ENCODE peak calls at places on chromosomes 16 and 17, in four cellular contexts. L, X, Q and F are unnamed samples.

GRCh38 chr17:68740555-68741447 is 139.6 kb upstream of the FAM20A start:
- DNase-seq in X (no peak), L (no peak), Q (no peak), F (no peak)

GRCh38 chr17:72407336-72408121 is 286.7 kb downstream of the SOX9 start:
- DNase-seq in Q (no peak), X (no peak), L (no peak), F (no peak)

GRCh38 chr17:3167574-3167973 is 29.7 kb upstream of the OR1A2 start:
- DNase-seq in X (no peak), L (peak), Q (no peak), F (no peak)

GRCh38 chr17:49456172-49456965 is 38.7 kb upstream of the NGFR start:
- DNase-seq in X (no peak), Q (no peak), L (no peak), F (no peak)

GRCh38 chr16:3045758-3046505 is 429 bp upstream of the MMP25 start:
- DNase-seq in X (peak), L (no peak), Q (no peak), F (peak)

GRCh38 chr17:77861981-77862645 is 96.4 kb upstream of the TNRC6C start:
- DNase-seq in Q (no peak), L (no peak), X (no peak), F (no peak)

GRCh38 chr17:44878627-44879221 is 20.5 kb downstream of the EFTUD2 start:
- DNase-seq in Q (peak), X (peak), L (no peak), F (no peak)

GRCh38 chr17:56292010-56292409 is 138.7 kb downstream of the ANKFN1 start:
- DNase-seq in Q (no peak), X (no peak), L (no peak), F (no peak)

GRCh38 chr17:78214706-78215061 is 631 bp downstream of the BIRC5 start:
- DNase-seq in Q (no peak), X (no peak), L (no peak), F (no peak)

GRCh38 chr17:17322516-17323510 is 19.6 kb downstream of the NT5M start:
- DNase-seq in L (no peak), Q (no peak), X (no peak), F (no peak)

GRCh38 chr17:67289174-67289876 is 44.3 kb upstream of the HELZ start:
- DNase-seq in Q (no peak), L (no peak), X (no peak), F (no peak)

GRCh38 chr17:27506348-27507218 is 50.3 kb downstream of the KSR1 start:
- DNase-seq in X (peak), L (peak), Q (no peak), F (peak)

GRCh38 chr17:17724307-17724921 is 43.2 kb downstream of the RAI1 start:
- DNase-seq in X (no peak), Q (no peak), L (no peak), F (peak)

GRCh38 chr17:27793168-27793905 is 7.0 kb downstream of the NOS2 start:
- DNase-seq in X (peak), Q (no peak), L (no peak), F (peak)

GRCh38 chr17:82787081-82787848 is 35.4 kb downstream of the TBCD start:
- DNase-seq in L (no peak), X (no peak), Q (no peak), F (no peak)

GRCh38 chr17:74452027-74452840 is 14.2 kb upstream of the CD300A start:
- DNase-seq in L (no peak), Q (no peak), X (no peak), F (no peak)

GRCh38 chr16:86827521-86827920 is 249.2 kb downstream of the FOXL1 start:
- DNase-seq in L (no peak), Q (no peak), X (no peak), F (no peak)
- TF ChIP-seq CREM in L (no peak), Q (no peak), X (no peak), F (no peak)

GRCh38 chr16:85798901-85799496 is 345 bp downstream of the EMC8 start:
- DNase-seq in L (no peak), Q (no peak), X (peak), F (peak)
- TF ChIP-seq ESRRA in L (no peak), Q (no peak), X (no peak), F (no peak)

DNA sequence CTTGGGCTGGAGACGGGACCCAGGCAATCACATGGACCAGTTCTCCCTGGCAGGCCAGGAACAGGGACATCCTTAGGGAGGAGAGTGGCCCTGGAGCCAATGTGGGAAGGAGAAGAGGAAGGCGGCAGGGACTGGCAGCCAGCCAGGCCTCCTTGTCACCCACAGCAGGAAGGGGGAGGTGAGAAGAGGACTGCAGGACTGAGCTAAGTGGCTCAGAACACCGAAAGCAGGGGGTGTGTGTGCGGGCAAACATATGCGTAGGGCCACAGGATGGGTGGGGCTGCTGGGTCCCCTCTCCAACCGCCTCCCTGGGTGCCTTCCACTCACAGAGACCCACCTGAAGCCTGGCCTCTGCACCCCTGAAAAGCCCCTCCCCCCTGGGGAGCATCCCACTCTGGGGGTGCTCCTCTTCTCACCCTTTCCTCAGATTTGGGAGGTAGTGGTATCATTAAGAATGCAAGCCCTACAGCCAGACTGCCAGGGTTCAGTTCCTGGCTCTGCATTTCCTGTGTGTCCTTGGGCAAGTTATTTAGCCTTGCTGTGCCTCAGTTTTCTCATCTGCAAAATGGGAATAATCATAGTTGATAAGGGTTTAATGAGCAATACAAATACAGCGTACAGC is 8.1 kb downstream of the PNMT start:
- DNase-seq in Q (no peak), L (peak), X (peak), F (no peak)
- TF ChIP-seq CREM in Q (no peak), L (no peak), X (no peak), F (no peak)

GRCh38 chr17:9024497-9024896 is 3.2 kb downstream of the NTN1 start:
- DNase-seq in L (no peak), X (no peak), Q (no peak), F (peak)
- TF ChIP-seq ESRRA in L (no peak), X (no peak), Q (no peak), F (no peak)

GRCh38 chr16:28529124-28529523 is 9.7 kb downstream of the NUPR1 start:
- DNase-seq in L (no peak), X (no peak), Q (no peak), F (no peak)

GRCh38 chr16:28528463-28528867 is 10.3 kb downstream of the NUPR1 start:
- DNase-seq in Q (peak), L (no peak), X (no peak), F (no peak)

GRCh38 chr16:28524544-28525179 is 14.1 kb downstream of the NUPR1 start:
- DNase-seq in Q (no peak), X (peak), L (no peak), F (no peak)

GRCh38 chr16:28526201-28527099 is 12.3 kb downstream of the NUPR1 start:
- DNase-seq in X (no peak), Q (peak), L (no peak), F (no peak)

GRCh38 chr16:28527985-28528384 is 10.8 kb downstream of the NUPR1 start:
- DNase-seq in Q (no peak), L (no peak), X (no peak), F (no peak)
- TF ChIP-seq CREM in Q (no peak), L (no peak), X (no peak), F (no peak)

DNA sequence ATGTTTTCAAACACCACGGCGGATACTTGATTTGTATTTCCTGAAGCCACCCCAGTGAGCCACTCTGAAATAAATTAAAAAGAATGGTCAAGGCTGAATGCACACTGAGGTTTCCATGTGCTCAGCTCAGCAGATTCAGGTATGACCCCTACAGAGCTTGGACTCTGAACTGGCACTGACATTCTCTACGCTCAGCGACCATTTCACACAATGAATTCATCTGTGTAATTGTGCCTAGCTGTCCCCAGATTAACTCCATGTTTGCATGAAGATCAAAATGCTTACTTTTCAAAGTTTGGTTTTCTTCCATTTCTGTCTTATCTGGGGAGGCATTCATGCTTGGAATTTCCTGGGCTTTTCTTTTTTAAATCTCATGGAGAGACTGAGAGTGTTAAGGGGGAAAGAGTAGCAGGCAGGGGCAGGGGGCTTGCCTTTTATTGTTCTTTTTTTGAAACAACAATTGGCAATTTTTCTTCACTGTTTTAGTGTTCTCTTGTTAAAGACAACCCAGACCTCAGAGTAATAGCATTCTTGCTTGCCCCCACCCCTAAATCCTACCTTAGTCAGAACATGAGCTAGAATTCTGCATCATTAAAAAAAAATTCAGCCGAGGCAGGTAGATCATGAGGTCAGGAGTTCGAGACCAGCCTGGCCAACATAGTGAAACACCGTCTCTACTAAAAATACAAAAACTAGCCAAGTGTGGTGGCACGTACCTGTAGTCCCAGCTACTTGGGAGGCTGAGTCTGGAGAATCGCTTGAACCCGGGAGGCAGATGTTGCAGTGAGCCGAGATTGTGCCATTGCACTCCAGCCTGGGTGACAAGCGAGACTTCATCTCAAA is 85.5 kb upstream of the HNF1B start:
- DNase-seq in Q (peak), L (peak), X (no peak), F (no peak)
- TF ChIP-seq ESRRA in Q (peak), L (no peak), X (no peak), F (no peak)

DNA sequence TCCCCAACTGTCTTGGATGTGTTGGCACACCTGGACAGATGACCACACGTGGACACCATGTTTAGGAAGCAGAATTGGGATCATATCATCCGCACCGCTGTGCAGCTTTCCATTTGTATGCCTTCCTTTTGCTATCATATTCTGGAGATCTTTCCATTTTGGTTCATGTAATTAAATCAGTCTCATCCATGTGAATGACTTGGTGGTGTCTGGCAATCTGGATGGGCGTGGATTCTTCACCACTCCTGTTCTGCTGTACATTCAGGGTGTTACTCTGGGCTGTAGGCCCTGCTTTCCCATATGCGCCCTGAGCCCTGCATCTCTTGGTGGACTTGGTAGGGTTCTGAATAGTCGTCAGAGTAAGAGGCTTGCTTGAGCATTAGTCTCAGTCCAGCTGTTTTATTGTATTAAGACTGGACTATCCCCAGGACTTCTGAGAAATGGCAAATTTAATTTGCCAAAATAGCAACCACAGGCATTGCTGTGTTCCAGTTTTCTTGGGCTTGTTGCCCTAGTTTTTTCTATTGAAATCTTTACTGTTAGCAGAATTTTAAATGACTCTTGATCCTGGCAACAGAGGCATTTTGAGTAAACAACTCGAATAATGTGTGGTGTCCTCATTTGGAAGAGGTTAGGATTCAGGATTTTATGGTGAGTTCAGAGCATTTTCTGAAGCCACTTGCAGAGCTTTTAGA is 14.9 kb downstream of the BANP start:
- DNase-seq in Q (no peak), L (no peak), X (no peak), F (no peak)
- TF ChIP-seq CREM in Q (no peak), L (no peak), X (no peak), F (no peak)

GRCh38 chr16:35631261-35631945 is 2172.0 kb downstream of the TP53TG3F start:
- DNase-seq in Q (no peak), L (no peak), X (no peak), F (no peak)
- TF ChIP-seq ESRRA in Q (no peak), L (no peak), X (no peak), F (no peak)

GRCh38 chr17:79738643-79739042 is 7.9 kb downstream of the ENPP7 start:
- DNase-seq in X (no peak), Q (no peak), L (no peak), F (no peak)

GRCh38 chr17:79741751-79742588 is 11.2 kb downstream of the ENPP7 start:
- DNase-seq in L (no peak), X (peak), Q (peak), F (peak)

GRCh38 chr17:79741401-79741750 is 10.6 kb downstream of the ENPP7 start:
- DNase-seq in Q (no peak), L (no peak), X (no peak), F (no peak)

GRCh38 chr17:79739148-79740062 is 8.7 kb downstream of the ENPP7 start:
- DNase-seq in L (no peak), X (peak), Q (peak), F (no peak)

DNA sequence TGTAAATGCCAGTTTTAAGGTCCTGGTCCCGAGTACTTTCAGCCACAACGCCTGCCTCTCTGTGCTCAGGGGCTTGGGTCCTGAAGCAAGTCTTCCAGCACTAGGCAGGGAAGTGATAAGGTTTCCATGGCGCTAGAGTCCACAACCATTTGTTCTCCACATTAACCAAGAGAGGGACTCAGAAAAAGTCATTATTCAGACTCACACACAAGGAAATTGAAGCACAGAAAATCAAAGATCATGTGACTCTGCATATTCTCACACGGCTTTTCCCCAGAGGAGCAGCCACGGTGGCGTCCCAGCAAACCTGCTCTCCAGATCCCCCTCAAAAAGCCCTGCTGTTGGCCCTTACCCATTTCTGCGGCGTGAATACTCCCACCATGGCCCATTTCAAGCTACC is 9.7 kb downstream of the ENPP7 start:
- DNase-seq in L (no peak), Q (no peak), X (no peak), F (no peak)
- TF ChIP-seq CREM in L (no peak), Q (no peak), X (no peak), F (no peak)

DNA sequence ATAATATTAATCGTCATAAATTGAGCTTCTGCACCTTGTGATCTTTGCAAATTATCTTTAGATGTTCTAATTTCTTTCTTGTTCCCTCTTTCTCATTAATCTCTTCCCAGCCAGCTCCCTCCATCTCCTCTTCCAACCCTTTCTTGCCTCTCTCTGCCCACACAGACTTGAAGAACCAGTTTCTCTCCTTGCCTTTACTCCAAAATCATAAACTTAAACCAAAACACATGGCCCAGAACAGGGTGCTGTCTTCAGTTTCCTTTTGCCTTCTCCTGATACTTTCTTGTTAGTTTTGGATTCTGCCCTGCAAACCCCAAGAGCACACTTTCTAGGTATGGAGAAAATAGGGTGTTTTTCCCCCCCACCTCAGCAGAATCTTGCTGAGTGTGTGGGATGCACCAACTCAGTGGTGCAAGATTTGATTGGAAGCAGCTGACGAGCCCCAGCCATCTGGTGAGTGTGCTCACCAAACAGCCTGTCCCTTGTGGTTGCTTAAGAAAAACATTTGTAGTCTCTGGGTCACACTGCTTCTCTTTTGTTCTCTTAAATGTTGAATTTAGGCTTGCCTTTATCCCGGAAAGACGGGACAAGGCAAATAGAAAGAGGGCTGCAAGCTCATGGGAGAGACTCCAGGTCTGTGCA is 175.8 kb upstream of the MAF start:
- DNase-seq in Q (no peak), X (no peak), L (no peak), F (no peak)
- TF ChIP-seq ESRRA in Q (no peak), X (no peak), L (no peak), F (no peak)